ENCODE peak calls at places on chromosome X, in five cellular contexts. X is spleen, L is prostate gland, W is ascending aorta, R is cardiac fibroblast. O is an unnamed sample.

GRCh38 chrX:150903110-150903508 is 4.6 kb upstream of the CD99L2 start:
- DNase-seq in R (no peak), L (no peak), X (no peak), W (no peak), O (no peak)

GRCh38 chrX:69616520-69617203 is 749 bp downstream of the EDA start:
- DNase-seq in L (no peak), X (peak), W (no peak), R (peak), O (no peak)

GRCh38 chrX:94834226-94834625 is 1160.2 kb downstream of the FAM133A start:
- DNase-seq in X (no peak), W (no peak), R (no peak), L (no peak), O (no peak)

GRCh38 chrX:107483976-107484726 is 34.7 kb downstream of the FRMPD3 start:
- DNase-seq in L (no peak), R (peak), X (no peak), W (no peak), O (no peak)

GRCh38 chrX:34810364-34810763 is 132.2 kb upstream of the FAM47B start:
- DNase-seq in X (no peak), W (no peak), R (peak), L (no peak), O (no peak)

GRCh38 chrX:109943740-109944092 is 59.2 kb upstream of the TMEM164 start:
- DNase-seq in X (no peak), L (no peak), W (no peak), R (no peak), O (no peak)

GRCh38 chrX:46374371-46374770 is 170.8 kb downstream of the ZNF674 start:
- DNase-seq in W (no peak), X (no peak), R (no peak), L (no peak), O (no peak)

GRCh38 chrX:11786862-11787261 is 28.8 kb downstream of the MSL3 start:
- DNase-seq in R (no peak), X (no peak), L (no peak), W (no peak), O (no peak)

GRCh38 chrX:132270021-132270420 is 50.8 kb upstream of the RAP2C start:
- DNase-seq in R (no peak), W (no peak), L (no peak), X (no peak), O (no peak)

GRCh38 chrX:112941209-112941788 is 100.7 kb upstream of the AMOT start:
- DNase-seq in W (no peak), X (no peak), L (no peak), R (no peak), O (no peak)

DNA sequence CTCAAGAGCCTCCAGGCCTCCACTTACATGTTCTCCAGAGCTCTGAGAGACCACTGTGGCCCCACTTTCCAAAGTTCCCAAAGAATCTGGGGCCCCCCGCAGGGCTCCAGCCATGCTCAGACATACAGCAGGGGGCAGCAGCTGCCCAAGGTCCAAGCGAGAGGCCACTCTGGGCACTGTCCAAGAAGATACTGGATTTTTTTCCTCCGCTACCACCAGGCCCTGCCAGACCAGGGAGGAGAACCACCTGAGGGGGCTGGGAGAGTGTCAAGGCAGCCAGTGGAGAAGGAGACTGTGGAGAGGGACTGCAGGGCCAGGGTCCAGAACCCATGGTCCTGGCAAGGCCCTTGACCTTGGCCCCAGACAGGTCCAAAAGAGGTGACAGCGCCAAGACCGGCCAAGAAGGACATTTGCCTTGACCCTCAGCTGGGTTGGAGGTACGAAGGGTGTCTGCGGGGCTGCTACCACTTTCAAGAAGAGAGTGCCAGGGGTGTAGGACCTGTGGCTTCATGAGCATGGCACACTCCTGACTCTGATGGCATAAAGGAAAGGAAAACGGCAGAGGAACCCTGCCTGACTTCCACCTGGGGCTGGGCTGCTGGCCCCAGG is 5.3 kb downstream of the EMD start:
- DNase-seq in X (no peak), W (no peak), R (peak), L (no peak), O (peak)
- TF ChIP-seq CTCF in X (peak), W (peak), R (peak), L (peak), O (no peak)

GRCh38 chrX:130805906-130806305 is 97.1 kb downstream of the ENOX2 start:
- DNase-seq in L (no peak), X (no peak), R (no peak), W (no peak), O (no peak)
- TF ChIP-seq CTCF in L (no peak), X (no peak), R (no peak), W (no peak), O (no peak)

GRCh38 chrX:40922307-40922706 is 162.9 kb upstream of the USP9X start:
- DNase-seq in R (peak), W (no peak), L (no peak), X (no peak), O (no peak)
- TF ChIP-seq CTCF in R (peak), W (no peak), L (no peak), X (no peak), O (no peak)

DNA sequence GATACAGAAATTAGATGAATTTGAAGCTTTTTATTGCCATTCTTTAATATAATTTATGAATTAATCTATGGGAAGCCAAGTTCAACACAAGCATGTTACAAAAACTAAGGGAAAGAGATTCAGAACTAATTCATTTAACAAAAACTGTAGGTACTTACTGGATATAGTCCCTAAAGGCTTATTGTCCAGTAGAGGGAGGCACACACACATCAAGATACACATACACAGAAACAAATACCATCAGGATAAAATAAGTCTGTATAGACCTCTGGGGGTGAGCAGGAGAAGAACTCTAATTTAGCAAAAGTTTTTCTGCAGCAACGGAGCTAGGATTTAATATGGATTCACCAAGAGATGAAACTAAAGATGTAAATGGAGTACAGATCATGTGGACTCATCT is 83.0 kb upstream of the IL13RA1 start:
- DNase-seq in L (peak), W (no peak), R (peak), X (no peak), O (no peak)
- TF ChIP-seq CTCF in L (peak), W (no peak), R (peak), X (peak), O (peak)

DNA sequence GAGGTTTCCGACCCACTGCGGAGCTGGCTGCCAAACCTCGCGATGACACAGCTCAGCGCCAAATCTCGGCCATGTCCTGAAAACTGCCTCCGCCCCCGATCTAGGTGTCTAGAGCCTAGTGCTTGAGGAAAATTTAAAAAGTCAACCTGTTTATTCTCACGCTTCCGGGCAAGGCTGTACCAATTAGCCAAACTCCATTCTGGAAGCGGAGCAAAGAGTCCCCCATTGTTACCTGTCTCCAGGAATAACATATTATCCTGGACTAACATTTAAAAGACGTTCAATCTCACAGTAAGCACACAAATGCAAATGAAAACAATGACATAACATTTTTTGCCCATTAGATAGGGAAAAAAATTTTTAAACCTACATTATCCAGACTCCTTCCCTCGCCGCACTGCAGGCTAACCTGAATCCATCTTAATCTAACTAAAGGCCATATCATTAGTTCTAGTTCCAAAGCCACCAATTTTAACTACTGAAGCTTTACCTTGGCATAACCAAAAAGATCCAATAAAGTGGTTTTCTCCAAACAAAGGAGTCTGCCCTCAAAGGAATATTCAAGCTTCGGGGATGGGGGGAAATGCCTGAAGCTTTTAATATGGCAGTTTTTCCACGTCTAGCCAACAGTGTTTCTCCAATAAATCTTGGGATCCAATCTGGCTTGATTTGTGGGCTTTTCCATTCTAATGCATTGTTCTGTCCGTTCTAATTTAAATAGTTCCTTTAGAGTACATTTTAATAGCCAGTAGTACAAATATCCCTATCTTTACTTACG is 1.9 kb downstream of the HUWE1 start:
- DNase-seq in X (peak), L (no peak), W (no peak), R (no peak), O (no peak)
- TF ChIP-seq CTCF in X (no peak), L (no peak), W (no peak), R (no peak), O (no peak)

DNA sequence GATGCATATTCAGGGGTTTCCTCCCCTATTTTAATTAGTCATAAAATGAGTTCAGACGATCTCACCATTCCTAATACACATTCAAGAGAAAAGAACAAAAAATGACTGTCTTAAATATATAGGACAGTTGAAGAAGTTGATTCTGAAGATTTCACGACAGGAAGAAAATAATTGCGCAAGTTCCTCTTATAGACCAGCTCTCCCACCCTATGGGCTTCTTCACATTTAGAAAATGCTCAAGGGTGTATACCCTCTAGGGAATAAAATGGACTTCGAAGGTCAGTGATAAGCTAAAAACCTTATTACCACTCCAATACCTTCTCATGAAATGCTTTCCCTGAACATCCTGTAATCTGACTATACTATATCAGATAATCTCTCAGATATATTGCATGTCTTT is 149.2 kb upstream of the TEX13C start:
- DNase-seq in W (no peak), X (no peak), R (no peak), L (no peak), O (no peak)
- TF ChIP-seq CTCF in W (no peak), X (no peak), R (no peak), L (no peak), O (no peak)

O was measured in suprapubic skin.